ENCODE peak calls at places on chromosomes 7 and 10, in eight cellular contexts. H, S, R, U, X, A, Z and C are unnamed samples. For H3K4me1, the result is how much of the 10 kb centered on the place peaks cover.

GRCh38 chr7:121753965-121754364 is 119.0 kb upstream of the PTPRZ1 start:
- DNase-seq in H (no peak), S (no peak), R (no peak), U (no peak), X (no peak), A (no peak), Z (no peak), C (no peak)

GRCh38 chr7:69961396-69961795 is 363.1 kb downstream of the AUTS2 start:
- DNase-seq in H (no peak), S (no peak), R (no peak), U (no peak), X (no peak), A (no peak), Z (no peak), C (no peak)

GRCh38 chr7:9149499-9150082 is 716.2 kb downstream of the NXPH1 start:
- DNase-seq in H (no peak), S (no peak), R (no peak), U (no peak), X (no peak), A (no peak), Z (no peak), C (no peak)

GRCh38 chr10:115214799-115215198 is 121.6 kb downstream of the ATRNL1 start:
- DNase-seq in H (no peak), S (no peak), R (no peak), U (no peak), X (no peak), A (no peak), Z (no peak), C (no peak)

GRCh38 chr10:26455567-26456315 is 17.6 kb downstream of the APBB1IP start:
- DNase-seq in H (no peak), S (no peak), R (no peak), U (no peak), X (no peak), A (no peak), Z (no peak), C (no peak)

GRCh38 chr10:131838921-131839320 is 61.9 kb upstream of the PPP2R2D start:
- DNase-seq in H (peak), S (no peak), R (no peak), U (no peak), X (no peak), A (no peak), Z (no peak), C (no peak)

GRCh38 chr7:67673861-67674260 is 677.2 kb downstream of the TYW1 start:
- DNase-seq in H (no peak), S (no peak), R (no peak), U (no peak), X (no peak), A (no peak), Z (no peak), C (no peak)

GRCh38 chr10:91597397-91597881 is 35.4 kb downstream of the PPP1R3C start:
- DNase-seq in H (no peak), S (no peak), R (no peak), U (no peak), X (no peak), A (peak), Z (no peak), C (peak)

GRCh38 chr7:136911362-136911761 is 42.9 kb downstream of the CHRM2 start:
- DNase-seq in H (no peak), S (no peak), R (no peak), U (no peak), X (no peak), A (no peak), Z (no peak), C (no peak)

GRCh38 chr7:50962962-50963374 is 180.3 kb upstream of the GRB10 start:
- DNase-seq in H (no peak), S (peak), R (peak), U (no peak), X (peak), A (peak), Z (peak), C (peak)

GRCh38 chr7:32942783-32943653 is 14.2 kb upstream of the FKBP9 start:
- DNase-seq in H (peak), S (peak), R (peak), U (peak), X (peak), A (peak), Z (peak), C (peak)

GRCh38 chr7:154568346-154568745 is 434.6 kb downstream of the PAXIP1 start:
- DNase-seq in H (no peak), S (no peak), R (no peak), U (no peak), X (no peak), A (no peak), Z (no peak), C (no peak)

GRCh38 chr7:120920588-120920987 is 30.0 kb upstream of the ING3 start:
- DNase-seq in H (no peak), S (no peak), R (no peak), U (no peak), X (no peak), A (no peak), Z (no peak), C (no peak)

GRCh38 chr7:119984247-119984646 is 288.7 kb upstream of the KCND2 start:
- DNase-seq in H (no peak), S (no peak), R (no peak), U (no peak), X (no peak), A (no peak), Z (no peak), C (no peak)

GRCh38 chr7:26492816-26493215 is 201.2 kb downstream of the SNX10 start:
- DNase-seq in H (no peak), S (no peak), R (peak), U (no peak), X (no peak), A (no peak), Z (no peak), C (no peak)

GRCh38 chr10:34651796-34652195 is 163.3 kb downstream of the PARD3 start:
- DNase-seq in H (no peak), S (no peak), R (no peak), U (no peak), X (no peak), A (no peak), Z (no peak), C (no peak)

GRCh38 chr7:5423272-5423843 is at the start of gene TNRC18:
- DNase-seq in H (no peak), S (peak), R (peak), U (peak), X (peak), A (no peak), Z (no peak), C (peak)

GRCh38 chr7:23530355-23530754 is 1.4 kb downstream of the TRA2A start:
- DNase-seq in H (no peak), S (no peak), R (no peak), U (peak), X (peak), A (peak), Z (no peak), C (no peak)

GRCh38 chr10:103281753-103282152 is 4.8 kb downstream of the INA start:
- DNase-seq in H (no peak), S (no peak), R (no peak), U (no peak), X (no peak), A (no peak), Z (no peak), C (peak)

GRCh38 chr7:22052221-22052639 is 106.5 kb upstream of the CDCA7L start:
- DNase-seq in H (no peak), S (no peak), R (no peak), U (no peak), X (no peak), A (no peak), Z (no peak), C (no peak)

GRCh38 chr7:108348913-108349312 is 107.3 kb downstream of the NRCAM start:
- DNase-seq in H (no peak), S (no peak), R (no peak), U (no peak), X (no peak), A (no peak), Z (no peak), C (no peak)

GRCh38 chr7:38795596-38795995 is 113.4 kb downstream of the VPS41 start:
- DNase-seq in H (no peak), S (no peak), R (no peak), U (no peak), X (no peak), A (no peak), Z (no peak), C (no peak)

GRCh38 chr7:31882187-31882586 is 188.0 kb downstream of the PDE1C start:
- DNase-seq in H (no peak), S (no peak), R (no peak), U (peak), X (no peak), A (no peak), Z (no peak), C (peak)

GRCh38 chr7:143320620-143321019 is 4.7 kb downstream of the CLCN1 start:
- DNase-seq in H (no peak), S (no peak), R (peak), U (no peak), X (no peak), A (no peak), Z (no peak), C (no peak)

GRCh38 chr10:3090914-3091313 is 23.6 kb downstream of the PFKP start:
- DNase-seq in H (no peak), S (peak), R (peak), U (peak), X (no peak), A (peak), Z (peak), C (no peak)

GRCh38 chr10:91000985-91001384 is 80.1 kb upstream of the ANKRD1 start:
- DNase-seq in H (no peak), S (no peak), R (no peak), U (no peak), X (no peak), A (no peak), Z (no peak), C (no peak)

GRCh38 chr7:41143074-41143473 is 559.8 kb downstream of the INHBA start:
- DNase-seq in H (no peak), S (no peak), R (no peak), U (no peak), X (no peak), A (no peak), Z (no peak), C (no peak)

GRCh38 chr7:157523371-157523765 is 186.6 kb downstream of the DNAJB6 start:
- DNase-seq in H (no peak), S (no peak), R (no peak), U (no peak), X (no peak), A (no peak), Z (no peak), C (no peak)

GRCh38 chr10:118735294-118735693 is 19.5 kb downstream of the CACUL1 start:
- DNase-seq in H (no peak), S (no peak), R (no peak), U (no peak), X (no peak), A (no peak), Z (no peak), C (no peak)

GRCh38 chr10:118734477-118734876 is 20.3 kb downstream of the CACUL1 start:
- DNase-seq in H (no peak), S (no peak), R (no peak), U (no peak), X (no peak), A (no peak), Z (no peak), C (no peak)

GRCh38 chr10:118729641-118730258 is 25.0 kb downstream of the CACUL1 start:
- DNase-seq in H (no peak), S (no peak), R (no peak), U (no peak), X (no peak), A (no peak), Z (no peak), C (no peak)

GRCh38 chr10:118730699-118731456 is 23.9 kb downstream of the CACUL1 start:
- DNase-seq in H (no peak), S (no peak), R (peak), U (no peak), X (no peak), A (no peak), Z (no peak), C (no peak)

DNA sequence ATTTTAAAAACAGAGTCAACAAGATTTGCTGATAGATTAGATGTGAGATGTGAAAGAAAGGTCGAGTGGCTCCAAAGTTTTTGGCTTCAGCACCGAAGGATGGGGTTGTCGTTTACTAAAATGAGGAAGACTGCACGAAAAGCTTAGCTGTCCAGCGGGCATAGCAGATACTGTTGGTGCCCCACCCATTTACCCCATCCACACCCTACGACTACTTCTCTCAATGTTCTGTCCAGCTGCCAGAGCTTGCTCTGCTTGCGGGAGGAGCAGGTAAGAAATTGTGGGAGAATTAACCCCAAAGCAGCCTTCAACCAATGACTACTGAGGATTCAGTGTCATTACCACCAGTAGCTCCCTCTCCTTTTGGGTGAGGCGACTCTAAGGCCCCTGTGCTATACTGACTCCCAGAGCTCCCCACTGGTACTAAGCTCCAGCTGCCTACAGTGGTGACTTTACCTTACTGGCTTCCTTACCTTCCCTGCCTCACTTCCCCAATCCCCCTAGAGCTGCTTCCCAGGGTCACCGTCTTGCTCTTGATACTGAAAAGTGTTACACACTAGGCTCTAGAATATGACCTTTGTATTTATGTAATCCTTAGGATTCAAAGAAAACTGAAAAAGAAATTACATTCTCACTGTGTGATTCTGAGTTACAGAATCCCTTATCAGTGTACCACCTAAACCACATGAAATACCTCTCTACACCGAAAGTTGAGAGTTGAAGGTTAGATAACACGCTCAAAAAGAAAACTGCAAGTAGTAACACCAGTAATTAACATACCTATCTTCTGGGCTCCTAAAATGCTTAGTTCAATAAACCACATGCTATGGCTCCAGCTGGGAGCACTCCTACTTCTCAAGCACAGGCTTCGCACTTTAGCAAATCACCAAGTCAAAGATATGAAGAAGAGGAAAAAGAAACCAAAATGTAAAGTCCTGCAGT is 22.2 kb downstream of the CACUL1 start:
- DNase-seq in H (no peak), S (no peak), R (peak), U (no peak), X (no peak), A (no peak), Z (no peak), C (no peak)
- H3K4me1 ChIP-seq in H (half or more), S (under half), R (half or more), U (under half), X (under half), A (under half), Z (under half), C (under half)

GRCh38 chr7:48250441-48250951 is 79.2 kb downstream of the ABCA13 start:
- DNase-seq in H (no peak), S (no peak), R (no peak), U (no peak), X (no peak), A (no peak), Z (no peak), C (no peak)
- TF ChIP-seq POLR2A in H (no peak), S (no peak), R (no peak), U (no peak), X (no peak), A (no peak), Z (no peak), C (no peak)

GRCh38 chr7:126535176-126535575 is 717.6 kb downstream of the GRM8 start:
- DNase-seq in H (no peak), S (no peak), R (no peak), U (no peak), X (no peak), A (no peak), Z (no peak), C (no peak)
- TF ChIP-seq CTCF in H (no peak), S (no peak), R (no peak), U (no peak), X (no peak), A (no peak), Z (no peak), C (no peak)

GRCh38 chr10:651700-652099 is 37.8 kb downstream of the DIP2C start:
- DNase-seq in H (no peak), S (no peak), R (no peak), U (no peak), X (no peak), A (no peak), Z (no peak), C (no peak)

GRCh38 chr10:650691-651615 is 38.5 kb downstream of the DIP2C start:
- DNase-seq in H (peak), S (no peak), R (no peak), U (no peak), X (no peak), A (no peak), Z (no peak), C (no peak)

GRCh38 chr10:649798-650690 is 39.4 kb downstream of the DIP2C start:
- DNase-seq in H (no peak), S (peak), R (peak), U (no peak), X (no peak), A (peak), Z (no peak), C (no peak)

GRCh38 chr10:653991-654646 is 35.3 kb downstream of the DIP2C start:
- DNase-seq in H (no peak), S (no peak), R (peak), U (no peak), X (no peak), A (no peak), Z (no peak), C (peak)

GRCh38 chr10:652226-652625 is 37.2 kb downstream of the DIP2C start:
- DNase-seq in H (no peak), S (no peak), R (no peak), U (no peak), X (no peak), A (no peak), Z (no peak), C (no peak)
- H3K4me1 ChIP-seq in H (under half), S (under half), R (under half), U (under half), X (under half), A (under half), Z (under half), C (under half)